ENCODE peak calls at places on chromosomes 6 and 20, in ten cellular contexts. T is HEK293T; M is Calu3; S is A172; C is mucosa of descending colon; A is cardiac muscle cell; H is T-helper 2 cell; J is stimulated activated CD8-positive, alpha-beta memory T cell treated with anti-CD3 and anti-CD28 coated beads, Interleukin-4, amount 100 ng/mL, for 4 hours; O is naive thymus-derived CD4-positive, alpha-beta T cell; D is dorsolateral prefrontal cortex. R is an unnamed sample.

GRCh38 chr6:101294051-101294638 is 99.4 kb upstream of the GRIK2 start:
- DNase-seq in T (no peak), M (no peak), S (no peak), C (no peak), A (no peak), H (no peak), J (no peak), O (no peak), D (no peak), R (no peak)

GRCh38 chr20:3814928-3815495 is 5.3 kb upstream of the AP5S1 start:
- DNase-seq in T (no peak), M (no peak), S (no peak), C (no peak), A (no peak), H (no peak), J (no peak), O (no peak), D (no peak), R (no peak)

GRCh38 chr6:81605526-81605925 is 147.0 kb downstream of the TENT5A start:
- DNase-seq in T (no peak), M (no peak), S (no peak), C (no peak), A (no peak), H (no peak), J (no peak), O (no peak), D (no peak), R (no peak)

GRCh38 chr6:27293436-27294152 is 18.5 kb downstream of the POM121L2 start:
- DNase-seq in T (peak; percentile 50), M (peak; percentile 40), S (peak; percentile 86), C (no peak), A (peak; percentile 25), H (no peak), J (no peak), O (no peak), D (no peak), R (no peak)

GRCh38 chr6:43897571-43898302 is 127.7 kb downstream of the VEGFA start:
- DNase-seq in T (no peak), M (no peak), S (no peak), C (no peak), A (no peak), H (no peak), J (no peak), O (no peak), D (no peak), R (no peak)

GRCh38 chr20:18840248-18840645 is 26.7 kb downstream of the SCP2D1 start:
- DNase-seq in T (no peak), M (no peak), S (no peak), C (no peak), A (no peak), H (no peak), J (no peak), O (no peak), D (no peak), R (no peak)

GRCh38 chr6:12064125-12064524 is 52.0 kb downstream of the HIVEP1 start:
- DNase-seq in T (no peak), M (no peak), S (no peak), C (no peak), A (no peak), H (peak; percentile 52), J (no peak), O (no peak), D (no peak), R (no peak)

GRCh38 chr20:20549267-20549612 is 163.2 kb downstream of the RALGAPA2 start:
- DNase-seq in T (no peak), M (no peak), S (no peak), C (no peak), A (no peak), H (no peak), J (no peak), O (no peak), D (no peak), R (peak; percentile 68)

GRCh38 chr6:95967594-95967993 is 48.2 kb upstream of the FUT9 start:
- DNase-seq in T (no peak), M (no peak), S (no peak), C (no peak), A (no peak), H (no peak), J (no peak), O (no peak), D (no peak), R (no peak)

GRCh38 chr6:159434410-159434809 is 258.6 kb downstream of the SOD2 start:
- DNase-seq in T (no peak), M (no peak), S (no peak), C (no peak), A (no peak), H (no peak), J (no peak), O (no peak), D (no peak), R (no peak)

GRCh38 chr6:157646012-157646411 is 177.0 kb upstream of the SNX9 start:
- DNase-seq in T (no peak), M (no peak), S (no peak), C (no peak), A (no peak), H (no peak), J (no peak), O (no peak), D (no peak), R (no peak)

GRCh38 chr6:17923401-17923863 is 64.0 kb downstream of the KIF13A start:
- DNase-seq in T (no peak), M (no peak), S (peak; percentile 37), C (no peak), A (no peak), H (no peak), J (no peak), O (no peak), D (no peak), R (no peak)

GRCh38 chr6:42148058-42148457 is 5.6 kb upstream of the C6orf132 start:
- DNase-seq in T (no peak), M (no peak), S (no peak), C (no peak), A (no peak), H (no peak), J (no peak), O (no peak), D (no peak), R (no peak)

GRCh38 chr6:128098000-128098581 is 197.2 kb upstream of the THEMIS start:
- DNase-seq in T (no peak), M (no peak), S (no peak), C (no peak), A (no peak), H (peak; percentile 24), J (no peak), O (no peak), D (no peak), R (no peak)

GRCh38 chr20:7155794-7156193 is 388.3 kb downstream of the BMP2 start:
- DNase-seq in T (no peak), M (no peak), S (no peak), C (no peak), A (no peak), H (no peak), J (no peak), O (no peak), D (no peak), R (no peak)

GRCh38 chr20:50304883-50305635 is 114.4 kb downstream of the CEBPB start:
- DNase-seq in T (no peak), M (no peak), S (no peak), C (peak; percentile 72), A (no peak), H (no peak), J (no peak), O (no peak), D (no peak), R (no peak)

GRCh38 chr6:142537612-142538478 is 236.0 kb downstream of the ADGRG6 start:
- DNase-seq in T (peak; percentile 48), M (no peak), S (no peak), C (no peak), A (no peak), H (no peak), J (no peak), O (no peak), D (no peak), R (no peak)

GRCh38 chr6:43584892-43585570 is 9.0 kb downstream of the POLH start:
- DNase-seq in T (no peak), M (no peak), S (peak; percentile 75), C (no peak), A (no peak), H (peak; percentile 91), J (no peak), O (no peak), D (no peak), R (no peak)

GRCh38 chr6:146550911-146551310 is 7.3 kb downstream of the RAB32 start:
- DNase-seq in T (no peak), M (no peak), S (no peak), C (no peak), A (no peak), H (no peak), J (no peak), O (no peak), D (no peak), R (no peak)

GRCh38 chr20:16317445-16318362 is 255.5 kb downstream of the KIF16B start:
- DNase-seq in T (no peak), M (no peak), S (no peak), C (no peak), A (no peak), H (no peak), J (no peak), O (no peak), D (no peak), R (no peak)

GRCh38 chr6:121890307-121890910 is 455.0 kb downstream of the GJA1 start:
- DNase-seq in T (no peak), M (no peak), S (no peak), C (no peak), A (no peak), H (no peak), J (no peak), O (no peak), D (no peak), R (no peak)

GRCh38 chr6:49713346-49713745 is at the start of gene CRISP2:
- DNase-seq in T (no peak), M (no peak), S (peak; percentile 2), C (no peak), A (peak; percentile 2), H (no peak), J (no peak), O (no peak), D (no peak), R (no peak)

GRCh38 chr6:91788501-91788900 is 1201.6 kb upstream of the MAP3K7 start:
- DNase-seq in T (no peak), M (no peak), S (no peak), C (no peak), A (no peak), H (no peak), J (no peak), O (no peak), D (no peak), R (no peak)

GRCh38 chr20:48205786-48206185 is 420.5 kb upstream of the SULF2 start:
- DNase-seq in T (no peak), M (no peak), S (no peak), C (no peak), A (no peak), H (no peak), J (no peak), O (no peak), D (no peak), R (no peak)

GRCh38 chr6:72616406-72617015 is 5.4 kb upstream of the KCNQ5 start:
- DNase-seq in T (no peak), M (no peak), S (peak; percentile 40), C (no peak), A (peak; percentile 41), H (peak; percentile 51), J (no peak), O (peak; percentile 56), D (no peak), R (no peak)

GRCh38 chr20:58308680-58309527 is 611 bp upstream of the RAB22A start:
- DNase-seq in T (peak; percentile 82), M (peak; percentile 39), S (peak; percentile 22), C (peak; percentile 81), A (peak; percentile 68), H (peak; percentile 40), J (peak; percentile 37), O (peak; percentile 66), D (no peak), R (no peak)

GRCh38 chr20:23629017-23629541 is 8.7 kb downstream of the CST3 start:
- DNase-seq in T (no peak), M (peak; percentile 28), S (peak; percentile 94), C (peak; percentile 75), A (no peak), H (no peak), J (no peak), O (no peak), D (no peak), R (no peak)

GRCh38 chr20:23782366-23782983 is 31.7 kb upstream of the CST1 start:
- DNase-seq in T (peak; percentile 32), M (peak; percentile 23), S (peak; percentile 44), C (no peak), A (peak; percentile 26), H (peak; percentile 19), J (no peak), O (no peak), D (no peak), R (no peak)

R was measured in cerebellar nuclear complex.